ENCODE peak calls at places on chromosomes 5 and 9, in nine cellular contexts. R is astrocyte; S is breast epithelium; G is CD4-positive, alpha-beta T cell; Z is tibial nerve; W is right cardiac atrium; K is keratinocyte; X is K562; Y is tibial artery. C is an unnamed sample.

GRCh38 chr5:16809816-16810502 is 126.1 kb downstream of the MYO10 start:
- DNase-seq in R (peak; percentile 89), S (peak; percentile 33), G (no peak), Z (peak; percentile 31), W (no peak), K (no peak), X (no peak), Y (no peak), C (no peak)

GRCh38 chr5:84696651-84697050 is 312.0 kb upstream of the EDIL3 start:
- DNase-seq in R (peak; percentile 65), S (no peak), G (no peak), Z (no peak), W (no peak), K (peak; percentile 91), X (no peak), Y (no peak), C (no peak)

GRCh38 chr5:2140501-2140900 is 257.8 kb upstream of the IRX4 start:
- DNase-seq in R (no peak), S (no peak), G (no peak), Z (no peak), W (no peak), K (no peak), X (no peak), Y (peak; percentile 7), C (no peak)

GRCh38 chr9:3500044-3500443 is 25.8 kb downstream of the RFX3 start:
- DNase-seq in R (no peak), S (no peak), G (no peak), Z (no peak), W (no peak), K (no peak), X (no peak), Y (no peak), C (no peak)

GRCh38 chr5:332843-333242 is 11.3 kb downstream of the AHRR start:
- DNase-seq in R (no peak), S (no peak), G (no peak), Z (no peak), W (no peak), K (no peak), X (no peak), Y (no peak), C (no peak)

GRCh38 chr5:53008751-53009150 is 19.6 kb downstream of the ITGA2 start:
- DNase-seq in R (no peak), S (no peak), G (no peak), Z (no peak), W (no peak), K (no peak), X (no peak), Y (no peak), C (no peak)

GRCh38 chr9:37936965-37937364 is 33.0 kb upstream of the SLC25A51 start:
- DNase-seq in R (peak; percentile 70), S (no peak), G (no peak), Z (no peak), W (peak; percentile 54), K (peak; percentile 79), X (peak; percentile 84), Y (no peak), C (peak; percentile 0)

GRCh38 chr5:72355706-72356299 is 35.6 kb downstream of the PTCD2 start:
- DNase-seq in R (no peak), S (no peak), G (no peak), Z (no peak), W (peak; percentile 22), K (no peak), X (peak; percentile 18), Y (peak; percentile 69), C (no peak)

GRCh38 chr9:93207326-93207814 is 23.4 kb downstream of the WNK2 start:
- DNase-seq in R (peak; percentile 51), S (no peak), G (no peak), Z (peak; percentile 28), W (peak; percentile 51), K (no peak), X (no peak), Y (peak; percentile 80), C (no peak)

GRCh38 chr5:15106530-15107283 is 235.1 kb upstream of the ANKH start:
- DNase-seq in R (peak; percentile 1), S (no peak), G (no peak), Z (no peak), W (no peak), K (no peak), X (no peak), Y (no peak), C (no peak)

GRCh38 chr9:135756576-135756975 is 54.6 kb downstream of the KCNT1 start:
- DNase-seq in R (no peak), S (no peak), G (no peak), Z (no peak), W (no peak), K (no peak), X (no peak), Y (no peak), C (no peak)
- H3K27me3 ChIP-seq in R (no peaks in the 10 kb centered on the region), S (peaks cover 20% of the 10 kb centered on the region), G (no peaks in the 10 kb centered on the region), Z (no peaks in the 10 kb centered on the region), W (no peaks in the 10 kb centered on the region), K (no peaks in the 10 kb centered on the region), X (peaks cover 43% of the 10 kb centered on the region), Y (peaks cover 18% of the 10 kb centered on the region), C (no peaks in the 10 kb centered on the region)

DNA sequence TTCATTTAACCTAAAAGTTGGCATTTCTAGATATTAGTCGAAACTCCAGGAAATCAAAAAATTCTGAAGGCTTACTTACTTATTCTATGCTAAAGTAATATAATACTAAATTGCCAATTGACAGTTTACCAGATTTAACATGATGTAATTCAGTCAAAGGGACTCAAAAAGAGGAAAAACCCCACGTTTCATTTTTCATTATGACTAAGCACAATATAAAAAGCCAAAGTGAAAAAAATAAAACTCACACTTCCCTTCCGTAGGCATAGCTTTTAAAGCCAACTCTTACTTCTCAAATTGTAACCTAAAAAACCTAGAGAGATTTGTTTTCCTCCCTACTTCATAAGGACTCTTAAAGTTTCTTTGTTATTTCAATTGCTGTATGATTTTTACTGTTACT is 146.6 kb downstream of the RAPGEF6 start:
- DNase-seq in R (no peak), S (no peak), G (no peak), Z (no peak), W (no peak), K (no peak), X (no peak), Y (no peak), C (no peak)
- H3K27ac ChIP-seq in R (no peak overlapping the region), S (no peak overlapping the region), G (no peak overlapping the region), Z (no peak overlapping the region), W (no peak overlapping the region), K (no peak overlapping the region), X (no peak overlapping the region), Y (no peak overlapping the region), C (no peak overlapping the region)

GRCh38 chr9:119458068-119458467 is 88.8 kb upstream of the BRINP1 start:
- DNase-seq in R (no peak), S (no peak), G (no peak), Z (no peak), W (no peak), K (no peak), X (no peak), Y (no peak), C (no peak)

GRCh38 chr9:119451426-119451825 is 82.2 kb upstream of the BRINP1 start:
- DNase-seq in R (no peak), S (no peak), G (no peak), Z (no peak), W (no peak), K (no peak), X (no peak), Y (no peak), C (no peak)

GRCh38 chr9:119453490-119453911 is 84.3 kb upstream of the BRINP1 start:
- DNase-seq in R (no peak), S (no peak), G (no peak), Z (no peak), W (no peak), K (peak; percentile 59), X (no peak), Y (no peak), C (no peak)

DNA sequence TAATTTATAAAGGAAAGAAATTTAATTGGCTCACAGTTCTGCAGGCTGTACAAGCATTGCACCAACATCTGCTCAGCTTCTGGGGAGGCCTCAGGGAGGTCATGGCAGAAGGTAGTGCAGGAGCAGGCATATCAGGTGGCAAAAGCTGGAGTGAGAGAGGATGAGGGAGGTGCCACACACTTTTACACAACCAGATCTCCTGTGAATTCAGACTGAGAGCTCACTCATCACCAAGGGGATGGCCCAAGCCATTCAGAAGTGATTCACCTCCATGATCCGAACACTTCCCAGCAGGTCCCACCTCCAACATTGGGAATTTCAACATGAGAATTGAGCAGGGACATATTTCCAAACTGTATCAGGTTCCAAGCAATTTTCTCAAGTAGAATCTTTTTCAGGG is 84.7 kb upstream of the BRINP1 start:
- DNase-seq in R (no peak), S (no peak), G (no peak), Z (no peak), W (no peak), K (peak; percentile 26), X (no peak), Y (no peak), C (no peak)
- H3K27me3 ChIP-seq in R (no peaks in the 10 kb centered on the region), S (no peaks in the 10 kb centered on the region), G (no peaks in the 10 kb centered on the region), Z (no peaks in the 10 kb centered on the region), W (no peaks in the 10 kb centered on the region), K (no peaks in the 10 kb centered on the region), X (no peaks in the 10 kb centered on the region), Y (no peaks in the 10 kb centered on the region), C (no peaks in the 10 kb centered on the region)

GRCh38 chr9:105678781-105679180 is 15.6 kb upstream of the TMEM38B start:
- DNase-seq in R (no peak), S (no peak), G (no peak), Z (no peak), W (no peak), K (no peak), X (no peak), Y (no peak), C (no peak)

GRCh38 chr9:105678163-105678562 is 15.9 kb downstream of the TAL2 start:
- DNase-seq in R (no peak), S (no peak), G (no peak), Z (no peak), W (no peak), K (no peak), X (no peak), Y (no peak), C (no peak)

GRCh38 chr9:105681313-105681712 is 13.0 kb upstream of the TMEM38B start:
- DNase-seq in R (no peak), S (no peak), G (no peak), Z (no peak), W (no peak), K (no peak), X (no peak), Y (no peak), C (no peak)

GRCh38 chr9:105681724-105682123 is 12.6 kb upstream of the TMEM38B start:
- DNase-seq in R (peak; percentile 44), S (no peak), G (no peak), Z (no peak), W (no peak), K (no peak), X (peak; percentile 68), Y (no peak), C (no peak)

DNA sequence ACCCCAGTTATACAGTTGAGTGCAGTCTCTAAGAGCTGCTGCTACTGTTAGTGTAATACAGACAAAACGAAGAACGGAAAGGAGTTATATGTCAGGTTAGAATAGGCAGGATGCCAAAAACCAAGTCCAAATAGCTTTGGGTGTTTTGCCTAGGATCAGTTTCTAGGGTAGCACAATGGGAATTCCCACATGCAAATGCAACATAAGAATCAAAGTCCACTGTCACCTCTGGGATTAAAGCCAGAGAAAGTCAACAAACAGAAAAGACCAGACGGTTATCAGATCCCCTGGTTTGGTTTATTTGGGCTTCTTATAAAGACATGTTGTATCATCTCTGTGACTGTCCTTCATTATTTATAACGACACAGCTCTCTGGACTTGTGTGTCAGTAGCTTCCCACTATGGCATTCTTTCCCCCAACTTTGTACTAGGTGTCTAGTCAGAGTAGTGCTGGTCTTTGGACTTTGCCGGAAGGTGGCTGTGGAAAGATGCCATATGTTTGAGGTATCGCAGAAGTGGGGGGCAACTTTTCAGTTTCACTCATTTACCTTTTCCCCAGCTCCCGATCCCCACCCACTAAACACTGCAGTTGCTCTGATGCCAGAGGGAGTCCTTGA is 14.8 kb upstream of the TMEM38B start:
- DNase-seq in R (no peak), S (no peak), G (no peak), Z (no peak), W (no peak), K (no peak), X (no peak), Y (no peak), C (no peak)
- H3K27ac ChIP-seq in R (no peak overlapping the region), S (no peak overlapping the region), G (no peak overlapping the region), Z (no peak overlapping the region), W (no peak overlapping the region), K (no peak overlapping the region), X (no peak overlapping the region), Y (no peak overlapping the region), C (no peak overlapping the region)